ENCODE peak calls at places on chromosomes 5 and 9, in four cellular contexts. One of them, this sample, is unnamed.

GRCh38 chr5:141199359-141200235 is at the start of gene PCDHB11:
- DNase-seq in activated CD4-positive, CD25-positive, alpha-beta regulatory T cell: no peak
- DNase-seq in AG04450: no peak
- DNase-seq in head of caudate nucleus: no peak
- DNase-seq in this sample: no peak

GRCh38 chr9:33884856-33885701 is 68.1 kb downstream of the UBE2R2 start:
- DNase-seq in activated CD4-positive, CD25-positive, alpha-beta regulatory T cell: no peak
- DNase-seq in AG04450: no peak
- DNase-seq in head of caudate nucleus: no peak
- DNase-seq in this sample: no peak

GRCh38 chr5:142551242-142552067 is 134.4 kb downstream of the FGF1 start:
- DNase-seq in activated CD4-positive, CD25-positive, alpha-beta regulatory T cell: no peak
- DNase-seq in AG04450: no peak
- DNase-seq in head of caudate nucleus: no peak
- DNase-seq in this sample: peak; percentile 31

GRCh38 chr5:87949665-87950640 is 318.7 kb downstream of the TMEM161B start:
- DNase-seq in activated CD4-positive, CD25-positive, alpha-beta regulatory T cell: no peak
- DNase-seq in AG04450: no peak
- DNase-seq in head of caudate nucleus: peak; percentile 80
- DNase-seq in this sample: no peak

GRCh38 chr5:65479527-65479926 is 2.2 kb downstream of the ADAMTS6 start:
- DNase-seq in activated CD4-positive, CD25-positive, alpha-beta regulatory T cell: no peak
- DNase-seq in AG04450: no peak
- DNase-seq in head of caudate nucleus: no peak
- DNase-seq in this sample: no peak

GRCh38 chr5:153222956-153223355 is 267.5 kb upstream of the GRIA1 start:
- DNase-seq in activated CD4-positive, CD25-positive, alpha-beta regulatory T cell: no peak
- DNase-seq in AG04450: no peak
- DNase-seq in head of caudate nucleus: no peak
- DNase-seq in this sample: no peak

GRCh38 chr9:137057545-137057944 is 3.7 kb upstream of the ENTPD2 start:
- DNase-seq in activated CD4-positive, CD25-positive, alpha-beta regulatory T cell: no peak
- DNase-seq in AG04450: no peak
- DNase-seq in head of caudate nucleus: no peak
- DNase-seq in this sample: no peak

GRCh38 chr5:91307023-91307422 is 76.1 kb downstream of the ARRDC3 start:
- DNase-seq in activated CD4-positive, CD25-positive, alpha-beta regulatory T cell: no peak
- DNase-seq in AG04450: no peak
- DNase-seq in head of caudate nucleus: no peak
- DNase-seq in this sample: peak; percentile 87

GRCh38 chr5:151095341-151096000 is 14.6 kb upstream of the TNIP1 start:
- DNase-seq in activated CD4-positive, CD25-positive, alpha-beta regulatory T cell: no peak
- DNase-seq in AG04450: no peak
- DNase-seq in head of caudate nucleus: no peak
- DNase-seq in this sample: peak; percentile 40

GRCh38 chr9:134163374-134164196 is 779 bp downstream of the RNU6ATAC start:
- DNase-seq in activated CD4-positive, CD25-positive, alpha-beta regulatory T cell: peak; percentile 37
- DNase-seq in AG04450: no peak
- DNase-seq in head of caudate nucleus: peak; percentile 57
- DNase-seq in this sample: peak; percentile 50

GRCh38 chr9:132543960-132544359 is 38.4 kb upstream of the BARHL1 start:
- DNase-seq in activated CD4-positive, CD25-positive, alpha-beta regulatory T cell: no peak
- DNase-seq in AG04450: no peak
- DNase-seq in head of caudate nucleus: no peak
- DNase-seq in this sample: no peak

GRCh38 chr5:159061186-159061796 is 38.4 kb downstream of the EBF1 start:
- DNase-seq in activated CD4-positive, CD25-positive, alpha-beta regulatory T cell: no peak
- DNase-seq in AG04450: no peak
- DNase-seq in head of caudate nucleus: no peak
- DNase-seq in this sample: peak; percentile 76

GRCh38 chr5:106154280-106154716 is 1516.4 kb downstream of the EFNA5 start:
- DNase-seq in activated CD4-positive, CD25-positive, alpha-beta regulatory T cell: no peak
- DNase-seq in AG04450: no peak
- DNase-seq in head of caudate nucleus: no peak
- DNase-seq in this sample: no peak

GRCh38 chr5:169226904-169227303 is 74.0 kb downstream of the SLIT3 start:
- DNase-seq in activated CD4-positive, CD25-positive, alpha-beta regulatory T cell: no peak
- DNase-seq in AG04450: no peak
- DNase-seq in head of caudate nucleus: no peak
- DNase-seq in this sample: no peak

GRCh38 chr5:127076730-127077129 is 3.4 kb upstream of the C5orf63 start:
- DNase-seq in activated CD4-positive, CD25-positive, alpha-beta regulatory T cell: no peak
- DNase-seq in AG04450: no peak
- DNase-seq in head of caudate nucleus: no peak
- DNase-seq in this sample: no peak

GRCh38 chr9:113648048-113648447 is 184.5 kb downstream of the RGS3 start:
- DNase-seq in activated CD4-positive, CD25-positive, alpha-beta regulatory T cell: no peak
- DNase-seq in AG04450: no peak
- DNase-seq in head of caudate nucleus: no peak
- DNase-seq in this sample: no peak

This sample was measured in AG08395.